ENCODE peak calls at places on chromosomes 16 and 17, in five cellular contexts. O, H, A, Y and Q are unnamed samples.

GRCh38 chr16:67961551-67961957 is 6.9 kb downstream of the SLC12A4 start:
- DNase-seq in H (peak; percentile 71), A (peak; percentile 82), O (no peak), Y (no peak), Q (peak; percentile 74)

GRCh38 chr17:62653002-62653830 is 25.7 kb downstream of the MRC2 start:
- DNase-seq in H (peak; percentile 84), Y (peak; percentile 82), O (peak; percentile 95), A (peak; percentile 90), Q (peak; percentile 82)

GRCh38 chr17:57085448-57086068 is 512 bp downstream of the AKAP1 start:
- DNase-seq in O (peak; percentile 91), A (peak; percentile 86), H (peak; percentile 79), Y (peak; percentile 62), Q (peak; percentile 75)

GRCh38 chr17:7867881-7868329 is 10.1 kb downstream of the CYB5D1 start:
- DNase-seq in Y (no peak), H (no peak), A (no peak), O (no peak), Q (no peak)

GRCh38 chr16:23900480-23901177 is 64.8 kb downstream of the PRKCB start:
- DNase-seq in O (no peak), Y (no peak), H (no peak), A (no peak), Q (no peak)

GRCh38 chr16:77282345-77282744 is 83.1 kb downstream of the SYCE1L start:
- DNase-seq in O (no peak), A (no peak), H (no peak), Y (no peak), Q (no peak)

GRCh38 chr17:27552467-27552779 is 78.6 kb upstream of the LGALS9 start:
- DNase-seq in H (no peak), A (peak; percentile 51), Y (no peak), O (no peak), Q (no peak)

GRCh38 chr16:30472328-30472942 is at the start of gene ITGAL:
- DNase-seq in O (peak; percentile 10), Y (peak; percentile 80), A (peak; percentile 83), H (peak; percentile 46), Q (peak; percentile 51)

GRCh38 chr16:87598431-87598830 is 3.9 kb upstream of the JPH3 start:
- DNase-seq in H (no peak), Y (no peak), A (no peak), O (no peak), Q (no peak)

GRCh38 chr16:66271074-66272060 is 95.1 kb upstream of the CDH5 start:
- DNase-seq in A (no peak), H (no peak), O (no peak), Y (no peak), Q (no peak)

GRCh38 chr16:72066747-72067146 is 3.7 kb downstream of the HPR start:
- DNase-seq in Y (no peak), H (no peak), A (no peak), O (peak; percentile 39), Q (no peak)

GRCh38 chr16:4693956-4694663 is 748 bp downstream of the NUDT16L1 start:
- DNase-seq in O (peak; percentile 93), H (peak; percentile 75), A (peak; percentile 79), Y (peak; percentile 50), Q (peak; percentile 56)

GRCh38 chr17:71163121-71163812 is 957.6 kb upstream of the SOX9 start:
- DNase-seq in Y (no peak), A (no peak), H (no peak), O (no peak), Q (no peak)

GRCh38 chr17:28379814-28380571 is 8.5 kb downstream of the SARM1 start:
- DNase-seq in A (peak; percentile 37), O (no peak), Y (no peak), H (no peak), Q (no peak)